ENCODE peak calls at places on chromosomes 2 and 18, in five cellular contexts. T is left lung; L is cardiac muscle cell; A is CD8-positive, alpha-beta T cell; H is right atrium auricular region. Z is an unnamed sample. For H3K4me1, the result is how much of the 10 kb centered on the place peaks cover.

GRCh38 chr2:54503192-54503591 is 47.1 kb downstream of the SPTBN1 start:
- DNase-seq in T (no peak), L (peak), A (peak), H (no peak), Z (no peak)

GRCh38 chr18:74152906-74153305 is 4.6 kb downstream of the TIMM21 start:
- DNase-seq in T (no peak), L (no peak), A (no peak), H (no peak), Z (no peak)

GRCh38 chr2:20141056-20141762 is 83.7 kb downstream of the SDC1 start:
- DNase-seq in T (peak), L (peak), A (no peak), H (peak), Z (no peak)

GRCh38 chr2:159090514-159091201 is 122.2 kb downstream of the TANC1 start:
- DNase-seq in T (no peak), L (peak), A (no peak), H (no peak), Z (no peak)

GRCh38 chr2:150376627-150377335 is 110.7 kb downstream of the RND3 start:
- DNase-seq in T (no peak), L (peak), A (no peak), H (no peak), Z (no peak)

GRCh38 chr2:27776097-27776496 is 4.6 kb downstream of the MRPL33 start:
- DNase-seq in T (no peak), L (peak), A (no peak), H (no peak), Z (peak)

GRCh38 chr18:3984163-3984757 is 470.8 kb downstream of the DLGAP1 start:
- DNase-seq in T (no peak), L (no peak), A (no peak), H (no peak), Z (no peak)

GRCh38 chr2:127173073-127173472 is 47.0 kb downstream of the CYP27C1 start:
- DNase-seq in T (no peak), L (peak), A (no peak), H (no peak), Z (no peak)

GRCh38 chr2:29117636-29118303 is 2.6 kb downstream of the CLIP4 start:
- DNase-seq in T (no peak), L (peak), A (no peak), H (no peak), Z (no peak)

GRCh38 chr2:120300385-120300784 is 45.6 kb upstream of the INHBB start:
- DNase-seq in T (no peak), L (no peak), A (no peak), H (no peak), Z (no peak)

GRCh38 chr2:239826786-239827510 is 198.2 kb downstream of the NDUFA10 start:
- DNase-seq in T (peak), L (no peak), A (no peak), H (peak), Z (peak)

GRCh38 chr2:136242100-136242499 is 124.2 kb upstream of the CXCR4 start:
- DNase-seq in T (no peak), L (no peak), A (no peak), H (no peak), Z (no peak)

GRCh38 chr2:121810959-121811853 is 55.8 kb downstream of the TSN start:
- DNase-seq in T (no peak), L (peak), A (no peak), H (peak), Z (no peak)

GRCh38 chr2:105751272-105751671 is 6.6 kb downstream of the NCK2 start:
- DNase-seq in T (no peak), L (no peak), A (no peak), H (no peak), Z (no peak)

GRCh38 chr2:105752691-105753090 is 8.0 kb downstream of the NCK2 start:
- DNase-seq in T (no peak), L (no peak), A (no peak), H (no peak), Z (no peak)

GRCh38 chr2:105748564-105748963 is 3.9 kb downstream of the NCK2 start:
- DNase-seq in T (no peak), L (no peak), A (no peak), H (no peak), Z (no peak)

GRCh38 chr2:105749583-105750399 is 5.1 kb downstream of the NCK2 start:
- DNase-seq in T (no peak), L (peak), A (peak), H (no peak), Z (no peak)

GRCh38 chr2:105750735-105751134 is 6.0 kb downstream of the NCK2 start:
- DNase-seq in T (no peak), L (no peak), A (no peak), H (no peak), Z (no peak)
- H3K4me1 ChIP-seq in T (under half), L (under half), A (half or more), H (under half), Z (half or more)

GRCh38 chr2:96306370-96306769 is 1.0 kb upstream of the SNRNP200 start:
- DNase-seq in T (no peak), L (no peak), A (no peak), H (no peak), Z (no peak)
- H3K27ac ChIP-seq in T (no peak), L (no peak), A (peak), H (peak), Z (peak)

DNA sequence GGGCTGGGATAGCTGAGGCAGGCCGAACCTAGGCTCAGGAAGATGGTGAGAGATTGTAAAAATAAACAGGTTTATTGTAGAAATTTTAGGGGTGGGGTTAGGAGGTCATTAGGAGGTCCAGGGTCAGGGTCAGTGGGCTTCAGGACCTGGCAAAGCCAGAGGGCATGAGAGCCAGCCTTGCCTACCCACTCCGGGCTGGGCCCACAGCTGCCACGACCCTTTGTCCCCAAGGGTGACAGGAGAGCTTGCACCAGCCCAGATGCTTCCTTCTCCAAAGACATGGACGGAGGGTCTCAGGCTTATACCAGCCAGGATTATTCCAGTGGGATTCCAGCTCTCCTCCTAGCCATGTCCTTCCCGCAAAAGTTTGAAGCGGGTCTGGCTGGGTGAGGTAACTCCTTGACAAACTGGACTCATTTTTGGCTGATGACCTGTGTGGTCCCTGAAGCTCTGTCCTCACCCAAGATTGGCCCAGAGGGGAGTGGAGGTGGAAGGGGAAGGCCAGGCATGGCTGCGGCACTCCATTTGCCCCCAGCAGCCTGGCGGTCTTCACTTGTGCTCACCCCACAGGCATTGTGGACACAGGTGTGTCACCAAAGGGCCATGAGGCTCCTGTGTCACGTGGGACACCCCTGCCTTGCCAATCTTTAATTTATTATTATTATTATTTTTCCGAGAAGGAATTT is 23.8 kb upstream of the ATOH8 start:
- DNase-seq in T (no peak), L (no peak), A (no peak), H (no peak), Z (no peak)
- H3K4me1 ChIP-seq in T (under half), L (under half), A (under half), H (under half), Z (under half)

DNA sequence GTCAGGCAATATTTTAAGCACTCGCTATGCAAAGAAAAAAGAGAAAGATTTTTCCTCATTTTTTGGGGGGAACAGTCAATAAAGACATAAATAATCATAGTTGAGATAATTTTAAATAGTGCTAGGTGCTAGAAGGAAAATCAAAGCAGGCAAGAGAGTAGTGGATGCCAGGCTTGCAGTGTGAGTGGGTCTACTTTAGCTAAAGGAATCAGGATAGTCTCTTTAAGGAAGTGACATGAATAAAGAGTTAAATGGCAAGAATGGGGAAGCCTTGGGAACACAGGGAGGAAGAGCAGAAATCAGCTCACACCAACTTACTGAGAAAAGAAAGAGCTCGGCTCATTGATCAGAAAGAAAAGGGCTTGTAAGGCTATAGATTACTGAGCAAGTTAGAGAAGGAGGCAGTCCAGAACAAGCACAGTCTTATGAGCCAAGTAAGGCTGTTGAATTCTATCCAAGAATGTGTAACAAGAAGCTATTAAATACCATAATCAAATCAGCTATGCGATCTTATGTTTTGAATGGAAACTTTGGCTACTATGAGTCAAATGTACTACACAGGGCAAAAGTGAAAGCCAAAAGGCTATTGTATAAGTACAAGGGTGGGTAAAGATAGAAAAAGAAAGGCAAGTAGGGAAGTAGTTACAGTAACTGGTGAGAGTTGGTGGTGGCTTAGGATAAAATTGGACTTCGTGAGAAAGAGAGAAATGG is 833.8 kb upstream of the PIK3C3 start:
- DNase-seq in T (no peak), L (peak), A (no peak), H (no peak), Z (no peak)
- H3K27ac ChIP-seq in T (no peak), L (no peak), A (no peak), H (no peak), Z (no peak)

GRCh38 chr2:113907297-113907696 is 17.4 kb downstream of the ACTR3 start:
- DNase-seq in T (no peak), L (no peak), A (no peak), H (no peak), Z (no peak)
- H3K4me1 ChIP-seq in T (under half), L (under half), A (half or more), H (under half), Z (half or more)

DNA sequence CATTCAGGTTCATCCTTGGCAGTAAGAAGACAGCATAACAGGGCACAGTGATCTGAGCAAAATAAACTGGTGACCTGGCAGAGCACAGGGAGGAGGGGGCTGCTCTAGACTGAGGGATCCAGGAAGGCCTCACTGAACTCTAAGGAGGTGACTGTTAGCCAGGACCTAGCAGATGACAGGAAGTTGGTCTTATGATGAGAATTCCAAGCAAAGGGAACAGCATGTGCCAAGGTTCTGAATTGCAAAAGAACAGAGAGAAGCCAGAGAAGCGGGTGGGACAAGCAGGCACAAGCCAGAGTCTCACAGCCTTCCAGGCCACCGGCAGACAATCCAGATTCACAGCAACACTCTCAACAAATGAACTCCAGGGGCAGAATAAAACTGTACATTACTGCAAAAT is 152.7 kb upstream of the PTPRM start:
- DNase-seq in T (no peak), L (peak), A (no peak), H (peak), Z (no peak)
- H3K27ac ChIP-seq in T (no peak), L (no peak), A (no peak), H (peak), Z (peak)